ENCODE peak calls at places on chromosomes 3 and 15, in six cellular contexts. One of them, this sample, is unnamed.

GRCh38 chr15:66570327-66570726 is 4.5 kb upstream of the LCTL start:
- DNase-seq in suprapubic skin: peak
- DNase-seq in hepatocyte: no peak
- DNase-seq in SK-N-SH: no peak
- DNase-seq in dorsolateral prefrontal cortex: no peak
- DNase-seq in GM13977: no peak
- DNase-seq in this sample: no peak

GRCh38 chr3:38315488-38316230 is 30.9 kb upstream of the XYLB start:
- DNase-seq in GM13977: no peak
- DNase-seq in hepatocyte: no peak
- DNase-seq in suprapubic skin: no peak
- DNase-seq in SK-N-SH: no peak
- DNase-seq in dorsolateral prefrontal cortex: no peak
- DNase-seq in this sample: no peak

GRCh38 chr15:59587085-59587826 is 24.3 kb upstream of the GCNT3 start:
- DNase-seq in GM13977: no peak
- DNase-seq in SK-N-SH: no peak
- DNase-seq in hepatocyte: peak
- DNase-seq in suprapubic skin: no peak
- DNase-seq in dorsolateral prefrontal cortex: no peak
- DNase-seq in this sample: no peak

GRCh38 chr3:144175644-144176425 is 204.2 kb downstream of the DIPK2A start:
- DNase-seq in dorsolateral prefrontal cortex: no peak
- DNase-seq in suprapubic skin: no peak
- DNase-seq in GM13977: no peak
- DNase-seq in SK-N-SH: no peak
- DNase-seq in hepatocyte: no peak
- DNase-seq in this sample: no peak

GRCh38 chr3:5294360-5294759 is 106.9 kb downstream of the EDEM1 start:
- DNase-seq in SK-N-SH: no peak
- DNase-seq in GM13977: no peak
- DNase-seq in suprapubic skin: no peak
- DNase-seq in dorsolateral prefrontal cortex: no peak
- DNase-seq in hepatocyte: no peak
- DNase-seq in this sample: no peak

GRCh38 chr15:62612771-62613170 is 429.8 kb upstream of the TPM1 start:
- DNase-seq in SK-N-SH: no peak
- DNase-seq in dorsolateral prefrontal cortex: no peak
- DNase-seq in GM13977: no peak
- DNase-seq in hepatocyte: no peak
- DNase-seq in suprapubic skin: no peak
- DNase-seq in this sample: no peak

GRCh38 chr3:133934996-133935842 is 39.5 kb upstream of the RAB6B start:
- DNase-seq in suprapubic skin: peak
- DNase-seq in SK-N-SH: no peak
- DNase-seq in GM13977: no peak
- DNase-seq in hepatocyte: no peak
- DNase-seq in dorsolateral prefrontal cortex: no peak
- DNase-seq in this sample: no peak

GRCh38 chr3:71366991-71367604 is 216.4 kb downstream of the FOXP1 start:
- DNase-seq in dorsolateral prefrontal cortex: no peak
- DNase-seq in suprapubic skin: no peak
- DNase-seq in hepatocyte: no peak
- DNase-seq in SK-N-SH: no peak
- DNase-seq in GM13977: no peak
- DNase-seq in this sample: no peak

GRCh38 chr15:101124731-101125558 is 126.9 kb downstream of the CHSY1 start:
- DNase-seq in SK-N-SH: no peak
- DNase-seq in dorsolateral prefrontal cortex: no peak
- DNase-seq in suprapubic skin: no peak
- DNase-seq in hepatocyte: no peak
- DNase-seq in GM13977: no peak
- DNase-seq in this sample: no peak

GRCh38 chr3:74561881-74562280 is 52.6 kb downstream of the CNTN3 start:
- DNase-seq in suprapubic skin: no peak
- DNase-seq in hepatocyte: no peak
- DNase-seq in dorsolateral prefrontal cortex: no peak
- DNase-seq in GM13977: no peak
- DNase-seq in SK-N-SH: no peak
- DNase-seq in this sample: no peak

GRCh38 chr3:126827121-126827520 is 123.1 kb downstream of the CHCHD6 start:
- DNase-seq in dorsolateral prefrontal cortex: no peak
- DNase-seq in suprapubic skin: no peak
- DNase-seq in hepatocyte: no peak
- DNase-seq in SK-N-SH: no peak
- DNase-seq in GM13977: no peak
- DNase-seq in this sample: no peak

GRCh38 chr15:49242820-49243219 is 72.8 kb downstream of the GALK2 start:
- DNase-seq in GM13977: no peak
- DNase-seq in SK-N-SH: no peak
- DNase-seq in suprapubic skin: no peak
- DNase-seq in dorsolateral prefrontal cortex: no peak
- DNase-seq in hepatocyte: no peak
- DNase-seq in this sample: no peak

GRCh38 chr15:28920781-28921331 is 35.1 kb downstream of the APBA2 start:
- DNase-seq in hepatocyte: no peak
- DNase-seq in GM13977: no peak
- DNase-seq in SK-N-SH: no peak
- DNase-seq in suprapubic skin: peak
- DNase-seq in dorsolateral prefrontal cortex: no peak
- DNase-seq in this sample: no peak

GRCh38 chr15:28923726-28924280 is 38.0 kb downstream of the APBA2 start:
- DNase-seq in dorsolateral prefrontal cortex: no peak
- DNase-seq in GM13977: no peak
- DNase-seq in suprapubic skin: no peak
- DNase-seq in hepatocyte: no peak
- DNase-seq in SK-N-SH: no peak
- DNase-seq in this sample: no peak

GRCh38 chr15:28922712-28923012 is 36.9 kb downstream of the APBA2 start:
- DNase-seq in hepatocyte: no peak
- DNase-seq in dorsolateral prefrontal cortex: no peak
- DNase-seq in suprapubic skin: peak
- DNase-seq in SK-N-SH: no peak
- DNase-seq in GM13977: no peak
- DNase-seq in this sample: no peak

GRCh38 chr15:28921336-28921735 is 35.6 kb downstream of the APBA2 start:
- DNase-seq in dorsolateral prefrontal cortex: no peak
- DNase-seq in suprapubic skin: no peak
- DNase-seq in hepatocyte: no peak
- DNase-seq in GM13977: no peak
- DNase-seq in SK-N-SH: no peak
- DNase-seq in this sample: no peak

GRCh38 chr15:28921925-28922711 is 36.3 kb downstream of the APBA2 start:
- DNase-seq in hepatocyte: no peak
- DNase-seq in suprapubic skin: peak
- DNase-seq in GM13977: no peak
- DNase-seq in dorsolateral prefrontal cortex: no peak
- DNase-seq in SK-N-SH: no peak
- DNase-seq in this sample: no peak
- TF ChIP-seq CTCF in hepatocyte: no peak
- TF ChIP-seq CTCF in suprapubic skin: no peak
- TF ChIP-seq CTCF in GM13977: no peak
- TF ChIP-seq CTCF in dorsolateral prefrontal cortex: peak
- TF ChIP-seq CTCF in SK-N-SH: peak
- TF ChIP-seq CTCF in this sample: peak

DNA sequence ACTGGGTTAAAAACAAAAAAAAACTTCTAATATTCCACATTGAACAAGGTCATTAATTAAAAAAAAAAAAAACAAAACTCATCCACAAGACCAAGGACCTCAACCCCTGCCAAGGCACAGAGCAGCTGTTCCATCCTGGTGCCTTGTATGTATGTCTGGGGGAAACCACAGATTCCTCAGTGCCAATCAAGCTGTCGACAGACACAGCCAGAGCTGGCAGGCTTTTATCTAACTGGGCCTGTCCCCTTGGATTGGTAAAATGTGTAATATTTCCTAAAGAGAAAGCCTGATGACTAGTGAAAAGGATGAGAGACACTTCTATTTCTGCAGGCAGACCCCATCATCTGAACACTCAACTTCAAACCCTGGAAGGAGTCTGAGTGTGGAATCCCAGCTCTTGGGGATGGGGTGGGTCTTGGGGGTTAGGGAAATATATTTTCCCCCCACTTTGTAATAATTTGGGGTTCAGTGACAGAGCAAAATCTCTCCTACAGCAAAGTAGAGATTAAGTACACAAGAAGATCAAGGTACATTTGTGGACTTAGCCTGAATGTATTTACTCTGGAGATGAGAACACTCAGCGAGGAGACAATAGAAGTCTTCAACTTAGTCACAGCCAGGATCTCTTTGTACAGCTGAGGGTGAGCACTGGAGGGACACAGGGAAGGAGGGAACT is 69.0 kb downstream of the TTC23 start:
- DNase-seq in hepatocyte: no peak
- DNase-seq in SK-N-SH: no peak
- DNase-seq in suprapubic skin: no peak
- DNase-seq in GM13977: no peak
- DNase-seq in dorsolateral prefrontal cortex: no peak
- DNase-seq in this sample: no peak
- TF ChIP-seq CTCF in hepatocyte: no peak
- TF ChIP-seq CTCF in SK-N-SH: no peak
- TF ChIP-seq CTCF in suprapubic skin: no peak
- TF ChIP-seq CTCF in GM13977: no peak
- TF ChIP-seq CTCF in dorsolateral prefrontal cortex: no peak
- TF ChIP-seq CTCF in this sample: no peak

DNA sequence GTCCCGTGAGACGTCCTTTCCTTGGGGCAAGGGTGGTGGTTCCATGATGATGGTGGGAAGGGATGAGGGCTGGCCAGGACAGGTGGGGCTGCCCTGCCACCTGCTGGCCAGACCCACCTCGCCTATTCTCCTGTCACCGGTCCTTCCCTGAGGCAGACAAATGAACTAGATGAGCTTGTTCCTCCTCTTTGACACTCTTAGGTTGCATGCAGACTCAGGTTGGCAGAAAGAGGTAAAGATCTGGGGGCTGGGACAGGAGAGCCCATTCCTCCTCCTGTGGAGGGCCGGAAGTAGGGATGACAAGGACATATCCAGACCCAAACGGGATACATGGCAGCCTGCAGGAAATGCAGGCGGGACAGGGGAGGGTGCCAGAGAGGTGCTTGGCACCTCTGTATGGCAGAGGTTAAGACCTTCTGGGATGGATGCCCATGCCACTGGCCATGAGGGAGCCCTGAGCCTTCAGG is 38.6 kb downstream of the ACSBG1 start:
- DNase-seq in dorsolateral prefrontal cortex: no peak
- DNase-seq in hepatocyte: peak
- DNase-seq in suprapubic skin: peak
- DNase-seq in SK-N-SH: peak
- DNase-seq in GM13977: peak
- DNase-seq in this sample: peak
- TF ChIP-seq CTCF in dorsolateral prefrontal cortex: peak
- TF ChIP-seq CTCF in hepatocyte: peak
- TF ChIP-seq CTCF in suprapubic skin: peak
- TF ChIP-seq CTCF in SK-N-SH: peak
- TF ChIP-seq CTCF in GM13977: peak
- TF ChIP-seq CTCF in this sample: peak

GRCh38 chr15:31197497-31198414 is 96.2 kb upstream of the TRPM1 start:
- DNase-seq in dorsolateral prefrontal cortex: no peak
- DNase-seq in suprapubic skin: no peak
- DNase-seq in hepatocyte: peak
- DNase-seq in GM13977: peak
- DNase-seq in SK-N-SH: peak
- DNase-seq in this sample: peak

GRCh38 chr15:31202953-31203352 is 101.4 kb upstream of the TRPM1 start:
- DNase-seq in suprapubic skin: no peak
- DNase-seq in hepatocyte: no peak
- DNase-seq in GM13977: no peak
- DNase-seq in dorsolateral prefrontal cortex: no peak
- DNase-seq in SK-N-SH: no peak
- DNase-seq in this sample: no peak

GRCh38 chr15:31203999-31204398 is 102.5 kb upstream of the TRPM1 start:
- DNase-seq in dorsolateral prefrontal cortex: no peak
- DNase-seq in SK-N-SH: no peak
- DNase-seq in hepatocyte: no peak
- DNase-seq in GM13977: no peak
- DNase-seq in suprapubic skin: no peak
- DNase-seq in this sample: no peak

GRCh38 chr15:31206386-31207174 is 105.1 kb upstream of the TRPM1 start:
- DNase-seq in dorsolateral prefrontal cortex: no peak
- DNase-seq in suprapubic skin: peak
- DNase-seq in SK-N-SH: peak
- DNase-seq in GM13977: no peak
- DNase-seq in hepatocyte: no peak
- DNase-seq in this sample: no peak

GRCh38 chr15:31200735-31201151 is 99.2 kb upstream of the TRPM1 start:
- DNase-seq in SK-N-SH: peak
- DNase-seq in GM13977: no peak
- DNase-seq in suprapubic skin: no peak
- DNase-seq in dorsolateral prefrontal cortex: peak
- DNase-seq in hepatocyte: peak
- DNase-seq in this sample: peak
- TF ChIP-seq CTCF in SK-N-SH: no peak
- TF ChIP-seq CTCF in GM13977: peak
- TF ChIP-seq CTCF in suprapubic skin: peak
- TF ChIP-seq CTCF in dorsolateral prefrontal cortex: peak
- TF ChIP-seq CTCF in hepatocyte: peak
- TF ChIP-seq CTCF in this sample: no peak

GRCh38 chr15:92936138-92936537 is 36.0 kb downstream of the CHD2 start:
- DNase-seq in SK-N-SH: no peak
- DNase-seq in suprapubic skin: no peak
- DNase-seq in dorsolateral prefrontal cortex: no peak
- DNase-seq in hepatocyte: no peak
- DNase-seq in GM13977: no peak
- DNase-seq in this sample: no peak
- TF ChIP-seq CTCF in SK-N-SH: no peak
- TF ChIP-seq CTCF in suprapubic skin: no peak
- TF ChIP-seq CTCF in dorsolateral prefrontal cortex: no peak
- TF ChIP-seq CTCF in hepatocyte: no peak
- TF ChIP-seq CTCF in GM13977: no peak
- TF ChIP-seq CTCF in this sample: no peak

This sample was measured in GM20000.